ENCODE peak calls at places on chromosomes 13 and 19, in six cellular contexts. One of them, this sample, is unnamed.

GRCh38 chr19:11849264-11849615 is 714 bp downstream of the ZNF439 start:
- DNase-seq in heart right ventricle: no peak
- DNase-seq in BJ: no peak
- DNase-seq in fibroblast of lung: peak
- DNase-seq in astrocyte: peak
- DNase-seq in stomach: no peak
- DNase-seq in this sample: peak

GRCh38 chr19:54448037-54448773 is 794 bp upstream of the LENG8 start:
- DNase-seq in heart right ventricle: peak
- DNase-seq in stomach: no peak
- DNase-seq in BJ: no peak
- DNase-seq in astrocyte: peak
- DNase-seq in fibroblast of lung: peak
- DNase-seq in this sample: peak

GRCh38 chr13:50195045-50195444 is 179.8 kb downstream of the KCNRG start:
- DNase-seq in stomach: no peak
- DNase-seq in BJ: no peak
- DNase-seq in astrocyte: no peak
- DNase-seq in heart right ventricle: no peak
- DNase-seq in fibroblast of lung: no peak
- DNase-seq in this sample: no peak

GRCh38 chr19:46608581-46609345 is 7.6 kb downstream of the CALM3 start:
- DNase-seq in astrocyte: no peak
- DNase-seq in fibroblast of lung: no peak
- DNase-seq in stomach: no peak
- DNase-seq in BJ: no peak
- DNase-seq in heart right ventricle: no peak
- DNase-seq in this sample: no peak

GRCh38 chr19:2337329-2337707 is 8.8 kb downstream of the SPPL2B start:
- DNase-seq in fibroblast of lung: peak
- DNase-seq in stomach: no peak
- DNase-seq in BJ: no peak
- DNase-seq in heart right ventricle: no peak
- DNase-seq in astrocyte: peak
- DNase-seq in this sample: no peak

GRCh38 chr13:96141032-96141431 is 51.1 kb downstream of the HS6ST3 start:
- DNase-seq in heart right ventricle: no peak
- DNase-seq in stomach: no peak
- DNase-seq in astrocyte: peak
- DNase-seq in fibroblast of lung: peak
- DNase-seq in BJ: no peak
- DNase-seq in this sample: peak

GRCh38 chr19:34539396-34539795 is 57.8 kb downstream of the WTIP start:
- DNase-seq in astrocyte: no peak
- DNase-seq in fibroblast of lung: no peak
- DNase-seq in heart right ventricle: no peak
- DNase-seq in stomach: no peak
- DNase-seq in BJ: no peak
- DNase-seq in this sample: no peak

GRCh38 chr13:113933901-113934300 is 40.0 kb downstream of the C13orf46 start:
- DNase-seq in heart right ventricle: no peak
- DNase-seq in fibroblast of lung: no peak
- DNase-seq in astrocyte: no peak
- DNase-seq in BJ: no peak
- DNase-seq in stomach: no peak
- DNase-seq in this sample: no peak

GRCh38 chr19:3073159-3073563 is 10.9 kb upstream of the TLE5 start:
- DNase-seq in fibroblast of lung: peak
- DNase-seq in stomach: no peak
- DNase-seq in BJ: no peak
- DNase-seq in astrocyte: peak
- DNase-seq in heart right ventricle: no peak
- DNase-seq in this sample: peak

GRCh38 chr19:47369923-47370625 is 21.0 kb downstream of the DHX34 start:
- DNase-seq in fibroblast of lung: peak
- DNase-seq in BJ: no peak
- DNase-seq in heart right ventricle: no peak
- DNase-seq in astrocyte: peak
- DNase-seq in stomach: no peak
- DNase-seq in this sample: peak

GRCh38 chr13:59112375-59112774 is 1051.4 kb downstream of the DIAPH3 start:
- DNase-seq in fibroblast of lung: peak
- DNase-seq in heart right ventricle: peak
- DNase-seq in BJ: peak
- DNase-seq in astrocyte: peak
- DNase-seq in stomach: no peak
- DNase-seq in this sample: peak

GRCh38 chr19:3055741-3056453 is 6.4 kb downstream of the TLE5 start:
- DNase-seq in heart right ventricle: no peak
- DNase-seq in astrocyte: no peak
- DNase-seq in BJ: no peak
- DNase-seq in fibroblast of lung: no peak
- DNase-seq in stomach: peak
- DNase-seq in this sample: no peak

GRCh38 chr19:58379276-58379675 is 1.6 kb downstream of the ZNF837 start:
- DNase-seq in astrocyte: no peak
- DNase-seq in heart right ventricle: no peak
- DNase-seq in BJ: no peak
- DNase-seq in fibroblast of lung: no peak
- DNase-seq in stomach: no peak
- DNase-seq in this sample: no peak
- H3K4me3 ChIP-seq in astrocyte: no peak
- H3K4me3 ChIP-seq in heart right ventricle: no peak
- H3K4me3 ChIP-seq in BJ: no peak
- H3K4me3 ChIP-seq in fibroblast of lung: no peak
- H3K4me3 ChIP-seq in stomach: no peak
- H3K4me3 ChIP-seq in this sample: no peak

DNA sequence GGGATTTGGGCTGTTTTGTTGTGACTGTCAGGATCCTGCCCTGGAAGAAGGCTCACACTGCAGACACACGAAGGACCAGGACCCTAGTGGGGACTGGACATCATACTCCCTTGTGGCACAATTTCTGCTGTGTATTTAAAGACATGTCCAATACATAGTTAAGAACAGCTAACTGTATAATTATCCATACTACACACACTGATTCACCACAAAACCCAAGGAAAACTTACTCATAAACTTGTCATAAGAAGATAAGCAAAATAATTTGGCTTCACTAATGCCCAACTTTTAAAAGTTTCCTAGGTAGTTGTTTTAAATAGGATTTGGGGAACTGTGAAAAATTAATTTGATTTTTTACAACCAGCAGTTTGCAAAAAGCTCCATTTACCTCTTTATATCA is 46.1 kb downstream of the LATS2 start:
- DNase-seq in heart right ventricle: no peak
- DNase-seq in fibroblast of lung: no peak
- DNase-seq in BJ: no peak
- DNase-seq in astrocyte: peak
- DNase-seq in stomach: no peak
- DNase-seq in this sample: no peak
- H3K4me3 ChIP-seq in heart right ventricle: no peak
- H3K4me3 ChIP-seq in fibroblast of lung: no peak
- H3K4me3 ChIP-seq in BJ: no peak
- H3K4me3 ChIP-seq in astrocyte: peak
- H3K4me3 ChIP-seq in stomach: no peak
- H3K4me3 ChIP-seq in this sample: no peak

DNA sequence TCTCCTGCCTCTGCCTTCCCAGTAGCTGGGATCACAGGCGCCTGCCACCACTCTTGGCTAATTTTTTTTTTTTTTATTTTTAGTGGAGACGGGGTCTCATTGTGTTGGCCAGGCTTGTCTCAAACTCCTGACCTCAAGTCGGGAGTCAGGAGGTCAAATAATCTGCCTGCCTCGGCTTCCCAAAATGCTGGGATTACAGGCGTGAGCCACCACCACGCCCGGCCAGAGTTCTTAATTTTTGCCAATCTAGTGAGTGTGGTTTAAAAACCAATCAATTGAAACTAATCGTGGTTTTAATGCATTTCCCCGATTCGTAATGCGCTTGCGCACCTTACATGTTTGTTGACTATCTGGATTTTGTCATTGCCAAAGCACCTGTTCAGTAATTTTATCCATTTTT is 37.0 kb downstream of the SKA3 start:
- DNase-seq in heart right ventricle: no peak
- DNase-seq in stomach: no peak
- DNase-seq in fibroblast of lung: no peak
- DNase-seq in astrocyte: no peak
- DNase-seq in BJ: no peak
- DNase-seq in this sample: no peak
- H3K4me3 ChIP-seq in heart right ventricle: peak
- H3K4me3 ChIP-seq in stomach: peak
- H3K4me3 ChIP-seq in fibroblast of lung: peak
- H3K4me3 ChIP-seq in astrocyte: peak
- H3K4me3 ChIP-seq in BJ: peak
- H3K4me3 ChIP-seq in this sample: peak

DNA sequence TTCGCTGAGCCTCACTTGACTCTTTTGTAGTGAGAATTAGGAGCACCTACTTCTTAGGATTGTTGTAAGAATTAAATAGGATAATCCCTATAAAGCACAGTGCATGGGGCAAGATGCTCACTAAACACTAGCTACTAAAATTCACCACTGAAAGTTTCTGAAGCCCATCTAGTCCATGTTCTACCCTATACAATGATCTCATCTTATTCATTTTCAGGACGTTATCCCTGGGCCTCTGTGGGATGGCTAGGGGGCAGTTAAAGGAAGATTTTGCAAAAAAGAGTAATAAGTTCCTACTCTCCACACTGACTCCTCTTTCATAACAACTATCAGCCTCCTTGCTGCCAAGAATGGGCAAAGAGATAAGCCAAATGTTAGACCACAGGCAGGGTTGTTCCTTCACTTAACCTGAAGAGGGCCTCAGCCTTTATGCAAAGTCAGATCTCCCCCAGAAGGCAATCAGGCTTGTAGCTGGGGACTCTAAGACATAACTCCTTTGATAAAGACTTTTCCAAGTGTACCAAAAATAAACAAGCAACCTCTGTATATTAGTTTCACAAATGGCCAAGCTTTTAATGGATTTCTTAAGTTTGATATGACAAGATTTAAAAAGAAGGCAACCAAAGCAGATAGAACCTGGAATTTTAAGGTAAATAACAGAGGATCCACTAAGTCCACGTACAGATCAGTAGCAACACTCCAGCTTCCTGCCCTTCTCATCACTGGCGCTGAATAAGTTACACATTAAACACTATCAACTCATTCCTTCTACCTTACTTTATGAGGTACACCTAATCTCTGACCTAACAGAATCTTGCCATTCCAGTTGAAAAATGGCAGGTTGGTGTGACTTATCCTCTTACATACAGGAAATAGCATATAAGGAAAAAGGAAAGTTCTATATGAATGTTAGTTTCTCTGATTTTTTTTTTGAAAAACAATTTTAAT is 44.4 kb downstream of the ELF1 start:
- DNase-seq in heart right ventricle: no peak
- DNase-seq in astrocyte: peak
- DNase-seq in stomach: no peak
- DNase-seq in fibroblast of lung: peak
- DNase-seq in BJ: no peak
- DNase-seq in this sample: peak
- H3K4me3 ChIP-seq in heart right ventricle: no peak
- H3K4me3 ChIP-seq in astrocyte: no peak
- H3K4me3 ChIP-seq in stomach: no peak
- H3K4me3 ChIP-seq in fibroblast of lung: no peak
- H3K4me3 ChIP-seq in BJ: no peak
- H3K4me3 ChIP-seq in this sample: no peak

GRCh38 chr19:19122902-19123301 is 15.4 kb downstream of the TMEM161A start:
- DNase-seq in fibroblast of lung: no peak
- DNase-seq in astrocyte: no peak
- DNase-seq in stomach: no peak
- DNase-seq in heart right ventricle: no peak
- DNase-seq in BJ: no peak
- DNase-seq in this sample: no peak

GRCh38 chr19:19115954-19116353 is 22.3 kb downstream of the TMEM161A start:
- DNase-seq in fibroblast of lung: no peak
- DNase-seq in stomach: peak
- DNase-seq in heart right ventricle: no peak
- DNase-seq in astrocyte: no peak
- DNase-seq in BJ: no peak
- DNase-seq in this sample: no peak

GRCh38 chr19:19121371-19121770 is 16.9 kb downstream of the TMEM161A start:
- DNase-seq in BJ: no peak
- DNase-seq in fibroblast of lung: no peak
- DNase-seq in heart right ventricle: no peak
- DNase-seq in astrocyte: no peak
- DNase-seq in stomach: no peak
- DNase-seq in this sample: no peak

GRCh38 chr19:19120308-19121156 is 17.7 kb downstream of the TMEM161A start:
- DNase-seq in stomach: peak
- DNase-seq in fibroblast of lung: peak
- DNase-seq in heart right ventricle: no peak
- DNase-seq in astrocyte: peak
- DNase-seq in BJ: no peak
- DNase-seq in this sample: peak

GRCh38 chr19:19119325-19120237 is 18.7 kb downstream of the TMEM161A start:
- DNase-seq in astrocyte: no peak
- DNase-seq in stomach: no peak
- DNase-seq in BJ: no peak
- DNase-seq in heart right ventricle: no peak
- DNase-seq in fibroblast of lung: no peak
- DNase-seq in this sample: no peak
- H3K4me3 ChIP-seq in astrocyte: no peak
- H3K4me3 ChIP-seq in stomach: no peak
- H3K4me3 ChIP-seq in BJ: peak
- H3K4me3 ChIP-seq in heart right ventricle: no peak
- H3K4me3 ChIP-seq in fibroblast of lung: no peak
- H3K4me3 ChIP-seq in this sample: no peak

GRCh38 chr13:99974939-99975561 is 3.5 kb upstream of the ZIC5 start:
- DNase-seq in fibroblast of lung: no peak
- DNase-seq in heart right ventricle: no peak
- DNase-seq in BJ: no peak
- DNase-seq in stomach: peak
- DNase-seq in astrocyte: no peak
- DNase-seq in this sample: no peak
- H3K4me3 ChIP-seq in fibroblast of lung: no peak
- H3K4me3 ChIP-seq in heart right ventricle: no peak
- H3K4me3 ChIP-seq in BJ: no peak
- H3K4me3 ChIP-seq in stomach: no peak
- H3K4me3 ChIP-seq in astrocyte: no peak
- H3K4me3 ChIP-seq in this sample: no peak

DNA sequence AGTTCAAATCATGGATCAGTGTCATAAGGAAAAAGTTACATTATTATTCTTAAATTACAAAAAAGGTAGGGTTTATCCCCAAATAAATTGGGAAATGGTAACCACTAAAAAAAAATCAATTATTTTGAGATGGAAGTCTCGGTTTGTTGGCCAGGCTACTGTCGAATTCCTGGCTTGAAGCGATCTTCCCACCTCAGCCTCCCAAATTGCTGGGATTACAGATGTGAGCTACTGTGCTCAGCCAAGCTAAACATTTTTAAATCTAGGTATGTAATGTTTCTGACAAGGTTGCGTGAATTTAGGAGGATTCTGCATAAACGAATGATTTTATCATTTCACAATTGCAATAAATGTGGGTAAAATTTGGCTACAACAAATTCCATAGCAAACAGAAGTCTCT is 2.0 kb downstream of the NAA16 start:
- DNase-seq in fibroblast of lung: no peak
- DNase-seq in heart right ventricle: no peak
- DNase-seq in stomach: no peak
- DNase-seq in astrocyte: no peak
- DNase-seq in BJ: no peak
- DNase-seq in this sample: no peak
- H3K4me3 ChIP-seq in fibroblast of lung: peak
- H3K4me3 ChIP-seq in heart right ventricle: peak
- H3K4me3 ChIP-seq in stomach: peak
- H3K4me3 ChIP-seq in astrocyte: peak
- H3K4me3 ChIP-seq in BJ: peak
- H3K4me3 ChIP-seq in this sample: peak

This sample was measured in AG10803.